ENCODE peak calls at places on chromosomes 16 and 17, in six cellular contexts. I is PC-9, Z is suprapubic skin, R is lung, G is Calu3, J is A673. X is an unnamed sample.

GRCh38 chr17:27939489-27940465 is 46.6 kb upstream of the LYRM9 start:
- DNase-seq in J (no peak), I (no peak), G (no peak), Z (no peak), R (no peak), X (no peak)

GRCh38 chr16:75019586-75019985 is 20.8 kb downstream of the ZNRF1 start:
- DNase-seq in G (no peak), J (no peak), R (no peak), I (no peak), Z (no peak), X (no peak)

GRCh38 chr17:77778636-77779524 is 179.6 kb upstream of the TNRC6C start:
- DNase-seq in R (peak; percentile 39), J (peak; percentile 46), I (no peak), Z (no peak), G (peak; percentile 37), X (peak; percentile 71)

GRCh38 chr16:84320511-84320910 is 25.8 kb downstream of the WFDC1 start:
- DNase-seq in Z (no peak), J (no peak), I (no peak), R (no peak), G (no peak), X (no peak)

GRCh38 chr17:2977157-2977556 is 86.2 kb downstream of the OR1D5 start:
- DNase-seq in I (no peak), R (no peak), Z (no peak), J (no peak), G (no peak), X (no peak)

GRCh38 chr17:33523577-33523981 is 230.5 kb upstream of the ASIC2 start:
- DNase-seq in I (no peak), J (no peak), Z (peak; percentile 78), R (no peak), G (no peak), X (no peak)

GRCh38 chr16:25501530-25502255 is 190.1 kb upstream of the HS3ST4 start:
- DNase-seq in Z (no peak), J (peak; percentile 3), I (no peak), R (no peak), G (no peak), X (no peak)

GRCh38 chr16:9260665-9261064 is 169.2 kb downstream of the HAPSTR1 start:
- DNase-seq in Z (no peak), I (no peak), R (no peak), J (no peak), G (peak; percentile 21), X (peak; percentile 36)

GRCh38 chr17:55295411-55296170 is 30.8 kb downstream of the HLF start:
- DNase-seq in I (no peak), G (peak; percentile 66), J (peak; percentile 78), Z (no peak), R (no peak), X (no peak)

GRCh38 chr16:61421111-61421510 is 615.1 kb downstream of the CDH8 start:
- DNase-seq in J (no peak), G (no peak), Z (no peak), R (no peak), I (no peak), X (no peak)

GRCh38 chr16:82358601-82359221 is 188.7 kb upstream of the MPHOSPH6 start:
- DNase-seq in G (no peak), Z (no peak), I (no peak), J (no peak), R (no peak), X (no peak)

GRCh38 chr17:76579281-76579680 is 6.4 kb downstream of the ST6GALNAC2 start:
- DNase-seq in R (no peak), G (no peak), Z (no peak), I (no peak), J (no peak), X (no peak)

GRCh38 chr16:23334950-23335349 is 32.8 kb downstream of the SCNN1B start:
- DNase-seq in G (no peak), Z (no peak), J (no peak), I (no peak), R (no peak), X (no peak)

GRCh38 chr16:23278031-23278430 is 24.1 kb upstream of the SCNN1B start:
- DNase-seq in Z (no peak), G (no peak), I (no peak), R (no peak), J (no peak), X (no peak)

GRCh38 chr17:15502315-15503112 is 35.1 kb upstream of the CDRT4 start:
- DNase-seq in I (no peak), Z (peak; percentile 97), R (peak; percentile 86), J (peak; percentile 84), G (peak; percentile 74), X (peak; percentile 90)

GRCh38 chr17:57044976-57045867 is 39.8 kb upstream of the AKAP1 start:
- DNase-seq in R (no peak), I (no peak), J (no peak), Z (no peak), G (no peak), X (no peak)

GRCh38 chr16:20744922-20745440 is 3.4 kb upstream of the THUMPD1 start:
- DNase-seq in J (no peak), Z (no peak), G (no peak), R (no peak), I (no peak), X (no peak)

GRCh38 chr17:47276444-47276843 is 22.8 kb downstream of the ITGB3 start:
- DNase-seq in Z (no peak), I (no peak), R (no peak), G (no peak), J (no peak), X (no peak)
- TF ChIP-seq CTCF in Z (no peak), I (no peak), R (no peak), G (no peak), J (no peak), X (no peak)

DNA sequence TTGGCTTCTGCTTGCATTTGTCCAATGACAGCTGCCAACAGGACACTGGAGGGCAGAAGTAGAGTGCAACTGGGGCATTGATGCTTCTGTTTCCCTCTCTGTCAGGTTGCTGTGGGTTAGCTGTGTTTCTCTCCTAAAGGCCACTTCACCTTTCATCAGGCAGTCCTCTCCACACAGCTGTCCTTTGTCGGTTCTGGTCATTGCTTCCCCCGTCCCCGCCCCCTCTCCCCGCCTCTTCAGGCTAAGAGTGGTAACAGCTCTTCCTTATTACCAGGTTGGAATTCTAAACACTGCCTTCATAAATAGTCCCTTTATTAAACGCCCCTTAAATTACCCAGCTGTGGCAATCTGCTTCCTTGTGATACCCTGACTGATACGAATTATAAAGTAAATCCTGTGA is 31.8 kb upstream of the NSRP1 start:
- DNase-seq in R (no peak), J (no peak), I (no peak), Z (no peak), G (no peak), X (no peak)
- TF ChIP-seq CTCF in R (no peak), J (no peak), I (no peak), Z (no peak), G (no peak), X (no peak)

DNA sequence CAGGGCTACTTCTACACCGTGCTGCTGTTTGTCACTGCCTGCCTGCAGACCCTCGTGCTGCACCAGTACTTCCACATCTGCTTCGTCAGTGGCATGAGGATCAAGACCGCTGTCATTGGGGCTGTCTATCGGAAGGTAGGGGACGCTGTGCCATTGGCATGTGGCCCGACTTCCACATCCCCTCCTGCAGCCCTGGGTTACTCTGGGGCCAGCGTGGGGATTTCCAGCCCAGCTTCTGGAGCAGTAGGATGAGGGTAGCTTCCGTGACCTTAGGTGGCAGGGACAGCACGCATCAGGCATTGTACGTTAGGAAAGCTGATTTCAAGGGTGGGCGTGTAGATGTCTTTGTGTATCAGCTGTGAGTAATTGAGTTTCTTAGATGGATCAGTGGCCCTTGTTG is 96.5 kb downstream of the ABCC1 start:
- DNase-seq in J (no peak), I (no peak), G (no peak), R (no peak), Z (no peak), X (no peak)
- TF ChIP-seq CTCF in J (peak; percentile 51), I (no peak), G (peak; percentile 42), R (no peak), Z (no peak), X (no peak)

DNA sequence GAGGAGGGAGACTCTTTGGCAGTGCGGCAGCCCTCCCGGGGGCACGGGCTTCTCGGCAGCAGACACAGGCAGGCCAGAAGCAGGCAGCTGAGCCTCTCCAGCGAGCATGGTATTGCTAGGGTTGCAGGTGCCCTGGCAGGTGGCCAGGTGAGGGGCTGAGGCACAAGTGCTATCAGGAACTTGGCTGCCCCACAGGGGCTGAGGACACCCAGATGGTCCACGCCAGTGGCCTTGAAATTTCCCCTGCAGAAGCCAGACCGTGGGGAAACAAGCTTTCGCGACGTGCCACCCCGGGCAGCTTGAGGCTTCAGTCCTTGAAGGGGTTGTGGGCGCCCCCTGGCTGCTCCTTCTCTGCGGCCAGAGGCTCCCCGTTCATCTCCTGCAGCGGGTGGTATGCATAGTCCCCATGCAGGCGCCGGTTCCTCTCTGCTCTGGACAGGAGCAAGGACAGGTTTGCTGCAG is 8.5 kb downstream of the NAGPA start:
- DNase-seq in Z (no peak), I (no peak), J (peak; percentile 39), R (no peak), G (peak; percentile 28), X (peak; percentile 50)
- TF ChIP-seq CTCF in Z (no peak), I (no peak), J (peak; percentile 47), R (no peak), G (peak; percentile 11), X (peak; percentile 52)

GRCh38 chr16:12002447-12003006 is 26.0 kb downstream of the SNX29 start:
- DNase-seq in Z (no peak), G (no peak), I (no peak), J (peak; percentile 56), R (no peak), X (no peak)
- TF ChIP-seq CTCF in Z (no peak), G (no peak), I (no peak), J (no peak), R (no peak), X (no peak)

GRCh38 chr16:11614587-11615175 is 28.0 kb upstream of the LITAF start:
- DNase-seq in G (peak; percentile 39), R (no peak), I (no peak), Z (no peak), J (no peak), X (no peak)
- TF ChIP-seq CTCF in G (no peak), R (no peak), I (no peak), Z (no peak), J (no peak), X (no peak)

GRCh38 chr17:29042679-29043538 is at the start of gene PIPOX:
- DNase-seq in G (peak; percentile 50), I (no peak), Z (no peak), J (peak; percentile 94), R (peak; percentile 41), X (no peak)
- TF ChIP-seq CTCF in G (no peak), I (no peak), Z (no peak), J (peak; percentile 65), R (no peak), X (no peak)

GRCh38 chr17:81907219-81908145 is 3.7 kb downstream of the PCYT2 start:
- DNase-seq in G (no peak), I (no peak), Z (no peak), J (no peak), R (no peak), X (no peak)
- TF ChIP-seq CTCF in G (no peak), I (no peak), Z (no peak), J (no peak), R (no peak), X (no peak)

GRCh38 chr16:16096161-16096857 is 127.0 kb downstream of the ABCC6 start:
- DNase-seq in R (peak; percentile 34), I (no peak), G (no peak), Z (no peak), J (no peak), X (peak; percentile 22)
- TF ChIP-seq CTCF in R (no peak), I (no peak), G (no peak), Z (no peak), J (peak; percentile 12), X (no peak)